ENCODE peak calls at places on chromosomes 3 and 15, in four cellular contexts. L, A, R and K are unnamed samples.

GRCh38 chr3:188624384-188624783 is 470.4 kb downstream of the LPP start:
- DNase-seq in R (no peak), L (no peak), A (no peak), K (no peak)

GRCh38 chr15:87724330-87724729 is 532.2 kb downstream of the NTRK3 start:
- DNase-seq in R (no peak), L (no peak), A (no peak), K (no peak)

GRCh38 chr3:5517921-5518320 is 330.4 kb downstream of the EDEM1 start:
- DNase-seq in R (no peak), A (no peak), L (no peak), K (no peak)

GRCh38 chr3:12990306-12990705 is 82.9 kb downstream of the IQSEC1 start:
- DNase-seq in R (no peak), L (no peak), A (no peak), K (no peak)

GRCh38 chr3:186772281-186772885 is 11.0 kb upstream of the EIF4A2 start:
- DNase-seq in R (no peak), A (no peak), L (no peak), K (no peak)

GRCh38 chr3:155233213-155233612 is 60.3 kb downstream of the STRIT1 start:
- DNase-seq in R (no peak), A (no peak), L (peak), K (no peak)

GRCh38 chr3:194231840-194232832 is 96.2 kb downstream of the HES1 start:
- DNase-seq in L (no peak), A (no peak), R (no peak), K (peak)

GRCh38 chr3:52810923-52811322 is 16.3 kb downstream of the ITIH3 start:
- DNase-seq in L (no peak), A (no peak), R (no peak), K (no peak)

GRCh38 chr3:52297242-52298146 is 9.9 kb downstream of the GLYCTK start:
- DNase-seq in L (no peak), R (no peak), A (no peak), K (no peak)

GRCh38 chr3:73148653-73149052 is 87.2 kb downstream of the EBLN2 start:
- DNase-seq in R (no peak), A (peak), L (no peak), K (no peak)

DNA sequence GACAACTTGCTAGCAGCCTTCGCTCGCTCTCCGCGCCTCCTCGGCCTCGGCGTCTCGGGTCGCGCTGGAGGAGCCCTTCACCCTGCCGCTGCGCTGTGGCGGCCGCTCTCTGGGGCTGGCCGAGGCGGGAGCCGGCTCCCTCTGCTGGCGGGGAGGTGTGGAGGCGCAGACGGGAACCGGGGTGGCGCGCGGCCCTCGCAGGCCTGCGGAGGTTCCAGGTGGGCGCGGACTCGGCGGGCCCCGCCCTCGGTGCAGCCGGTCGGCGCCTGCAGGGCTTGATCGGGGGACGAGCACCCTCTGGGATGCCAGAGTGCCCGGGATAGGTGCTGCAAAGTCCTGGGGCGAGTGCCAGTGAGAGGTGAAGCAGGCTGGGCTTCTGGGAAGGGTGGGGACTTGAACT is 989.9 kb downstream of the ROBO2 start:
- DNase-seq in L (no peak), A (no peak), R (no peak), K (peak)
- TF ChIP-seq SIN3A in L (no peak), A (no peak), R (no peak), K (no peak)

GRCh38 chr3:129695203-129695602 is 88.7 kb upstream of the PLXND1 start:
- DNase-seq in A (no peak), R (no peak), L (no peak), K (no peak)
- TF ChIP-seq CBX5 in A (no peak), R (no peak), L (no peak), K (no peak)

DNA sequence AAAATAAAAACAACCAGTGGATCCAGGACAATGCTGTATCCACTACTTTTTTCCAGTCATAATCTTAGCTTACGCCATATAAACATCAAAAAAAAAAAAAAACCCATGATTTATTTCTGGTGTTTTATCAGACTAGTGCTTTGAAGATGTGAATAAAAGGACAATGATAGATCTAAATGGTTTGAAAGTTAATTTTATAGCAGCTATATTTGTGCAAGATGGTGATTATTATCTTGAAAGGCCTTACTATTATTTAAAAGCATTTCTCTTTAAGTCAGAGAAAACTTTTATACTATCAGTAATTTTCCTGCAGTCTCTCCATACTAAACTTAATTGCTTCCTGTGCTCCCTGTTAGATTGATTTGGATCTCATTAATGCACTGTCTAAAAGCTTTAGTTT is 670.3 kb downstream of the TBL1XR1 start:
- DNase-seq in A (no peak), R (no peak), L (no peak), K (no peak)
- TF ChIP-seq SRF in A (no peak), R (no peak), L (no peak), K (no peak)

DNA sequence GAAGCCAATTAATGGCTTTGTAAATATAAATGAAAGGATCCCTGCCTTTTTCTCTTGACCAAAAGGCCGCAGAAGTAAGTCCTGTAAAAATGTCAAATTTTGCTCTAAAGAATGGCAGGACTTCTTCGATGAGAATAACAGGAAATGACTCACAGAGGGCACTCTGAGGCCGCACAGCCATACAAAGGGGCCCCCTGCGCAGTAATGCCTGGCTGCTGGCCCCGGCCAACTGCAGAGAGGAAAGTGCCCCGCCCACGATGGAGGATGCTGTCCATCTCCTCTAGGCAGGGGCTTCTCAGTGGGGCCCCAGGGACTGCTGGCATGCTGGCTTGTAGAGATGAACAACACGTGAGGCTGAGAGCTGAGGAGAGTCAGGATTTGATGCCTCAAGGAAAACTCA is 18.1 kb upstream of the SCN10A start:
- DNase-seq in A (peak), L (peak), R (no peak), K (peak)
- TF ChIP-seq SIN3A in A (no peak), L (no peak), R (no peak), K (no peak)

GRCh38 chr3:78337801-78338211 is 1297.9 kb downstream of the ROBO2 start:
- DNase-seq in R (no peak), L (no peak), A (no peak), K (no peak)
- TF ChIP-seq CBX5 in R (no peak), L (no peak), A (no peak), K (no peak)

GRCh38 chr3:156304406-156304805 is 184.0 kb downstream of the KCNAB1 start:
- DNase-seq in L (no peak), R (no peak), A (no peak), K (no peak)
- TF ChIP-seq SRF in L (no peak), R (no peak), A (no peak), K (no peak)